ENCODE peak calls at places on chromosome 21, in six cellular contexts. X, A, E, I, P and G are unnamed samples.

GRCh38 chr21:16468191-16468590 is 738.4 kb downstream of the USP25 start:
- DNase-seq in P (no peak), A (no peak), E (no peak), I (no peak), X (no peak), G (no peak)

GRCh38 chr21:37511848-37512247 is 145.3 kb downstream of the DYRK1A start:
- DNase-seq in E (no peak), A (no peak), X (no peak), P (no peak), I (no peak), G (no peak)

GRCh38 chr21:20259035-20259867 is 739.0 kb upstream of the NCAM2 start:
- DNase-seq in I (no peak), A (no peak), X (no peak), E (no peak), P (no peak), G (no peak)

GRCh38 chr21:42040411-42041180 is 30.4 kb upstream of the ZBTB21 start:
- DNase-seq in E (no peak), P (no peak), I (peak; percentile 96), X (no peak), A (no peak), G (no peak)

GRCh38 chr21:26120833-26121232 is 49.7 kb downstream of the APP start:
- DNase-seq in I (no peak), E (no peak), X (no peak), A (no peak), P (no peak), G (no peak)

GRCh38 chr21:41682719-41683179 is 84.1 kb downstream of the RIPK4 start:
- DNase-seq in A (no peak), I (no peak), E (no peak), X (no peak), P (no peak), G (no peak)

GRCh38 chr21:35563885-35564451 is 496.4 kb downstream of the SETD4 start:
- DNase-seq in I (no peak), P (no peak), A (no peak), E (no peak), X (no peak), G (no peak)

GRCh38 chr21:34881894-34882371 is 167.2 kb downstream of the RUNX1 start:
- DNase-seq in P (no peak), X (no peak), I (peak; percentile 49), E (no peak), A (no peak), G (no peak)

GRCh38 chr21:44970766-44971671 is 31.2 kb downstream of the SLX9 start:
- DNase-seq in A (no peak), P (no peak), X (no peak), I (no peak), E (no peak), G (no peak)